ENCODE peak calls at places on chromosomes 12 and 14, in five cellular contexts. V, K, D, E and M are unnamed samples. For H3K36me3, the result is how much of the 10 kb centered on the place peaks cover.

GRCh38 chr12:10861366-10861765 is 12.1 kb upstream of the PRR4 start:
- DNase-seq in E (peak), V (no peak), K (no peak), D (no peak), M (no peak)

GRCh38 chr14:89067293-89067972 is 243.0 kb downstream of the TTC8 start:
- DNase-seq in E (no peak), D (no peak), V (no peak), K (no peak), M (no peak)

GRCh38 chr12:14367097-14367661 is 1.7 kb downstream of the ATF7IP start:
- DNase-seq in E (peak), V (no peak), K (no peak), D (no peak), M (no peak)

GRCh38 chr14:20679907-20680306 is 4.5 kb upstream of the RNASE4 start:
- DNase-seq in E (no peak), K (no peak), V (no peak), D (no peak), M (no peak)

GRCh38 chr12:84701966-84702365 is 210.6 kb downstream of the SLC6A15 start:
- DNase-seq in D (no peak), E (peak), V (no peak), K (no peak), M (no peak)

GRCh38 chr12:123995023-123995422 is 22.0 kb downstream of the ZNF664 start:
- DNase-seq in D (peak), E (peak), V (no peak), K (no peak), M (no peak)

GRCh38 chr14:71754422-71755095 is 177.7 kb upstream of the RGS6 start:
- DNase-seq in E (no peak), D (no peak), K (no peak), V (no peak), M (no peak)

GRCh38 chr12:62632521-62632920 is 165.9 kb downstream of the MON2 start:
- DNase-seq in V (peak), E (peak), D (no peak), K (peak), M (no peak)

GRCh38 chr12:109346920-109347319 is 780 bp upstream of the MYO1H start:
- DNase-seq in V (no peak), D (peak), K (no peak), E (no peak), M (no peak)

GRCh38 chr12:111270773-111271172 is 98.1 kb downstream of the PHETA1 start:
- DNase-seq in D (no peak), K (no peak), E (no peak), V (no peak), M (no peak)

GRCh38 chr12:118029166-118029565 is 12.7 kb downstream of the RFC5 start:
- DNase-seq in D (no peak), K (no peak), V (no peak), E (no peak), M (no peak)

GRCh38 chr12:106288510-106289195 is 13.9 kb upstream of the TCP11L2 start:
- DNase-seq in D (no peak), V (no peak), E (peak), K (no peak), M (no peak)

GRCh38 chr14:22850944-22851790 is 14.8 kb downstream of the MMP14 start:
- DNase-seq in K (peak), V (peak), E (peak), D (no peak), M (peak)

GRCh38 chr14:103105580-103106168 is 11.1 kb downstream of the EXOC3L4 start:
- DNase-seq in D (peak), V (no peak), K (no peak), E (no peak), M (no peak)

GRCh38 chr12:5305425-5305824 is 126.5 kb upstream of the NTF3 start:
- DNase-seq in K (peak), V (no peak), D (no peak), E (no peak), M (no peak)

GRCh38 chr12:88553941-88554658 is 26.2 kb downstream of the KITLG start:
- DNase-seq in D (no peak), E (peak), V (no peak), K (no peak), M (no peak)

GRCh38 chr12:30201301-30202160 is 417.8 kb upstream of the TMTC1 start:
- DNase-seq in V (no peak), K (no peak), D (no peak), E (peak), M (no peak)

GRCh38 chr14:89767861-89768268 is 186.7 kb downstream of the EFCAB11 start:
- DNase-seq in E (peak), V (peak), K (no peak), D (peak), M (no peak)

GRCh38 chr12:26629864-26630263 is 203.1 kb downstream of the ITPR2 start:
- DNase-seq in V (no peak), D (no peak), E (peak), K (no peak), M (no peak)

GRCh38 chr12:14167005-14167628 is 185.7 kb upstream of the GRIN2B start:
- DNase-seq in E (peak), K (no peak), V (peak), D (peak), M (no peak)

GRCh38 chr12:119649202-119649808 is 18.6 kb upstream of the PRKAB1 start:
- DNase-seq in D (peak), E (no peak), K (no peak), V (no peak), M (no peak)

GRCh38 chr14:79745046-79745445 is 466.3 kb downstream of the DIO2 start:
- DNase-seq in V (no peak), E (no peak), D (no peak), K (no peak), M (no peak)

GRCh38 chr12:99250091-99250490 is 397.5 kb upstream of the GARIN6 start:
- DNase-seq in E (no peak), K (no peak), D (no peak), V (no peak), M (no peak)

GRCh38 chr12:22461786-22462185 is 82.6 kb downstream of the C2CD5 start:
- DNase-seq in V (no peak), E (no peak), K (no peak), D (no peak), M (no peak)

GRCh38 chr14:90573385-90574105 is 176.7 kb downstream of the CALM1 start:
- DNase-seq in K (no peak), E (no peak), V (no peak), D (no peak), M (peak)

GRCh38 chr12:4649358-4649661 is 396 bp downstream of the NDUFA9 start:
- DNase-seq in V (no peak), D (no peak), E (no peak), K (no peak), M (no peak)

GRCh38 chr12:111825509-111825908 is 16.5 kb upstream of the MAPKAPK5 start:
- DNase-seq in V (no peak), E (no peak), D (no peak), K (no peak), M (no peak)

GRCh38 chr14:103031956-103032355 is 25.4 kb downstream of the CDC42BPB start:
- DNase-seq in D (peak), K (peak), V (no peak), E (no peak), M (peak)

GRCh38 chr14:104298458-104298857 is 160.1 kb downstream of the KIF26A start:
- DNase-seq in E (no peak), D (no peak), K (no peak), V (no peak), M (no peak)

GRCh38 chr14:100124551-100125088 is 34.8 kb downstream of the DEGS2 start:
- DNase-seq in V (no peak), K (no peak), D (no peak), E (no peak), M (no peak)

GRCh38 chr14:100127853-100128455 is 31.5 kb downstream of the DEGS2 start:
- DNase-seq in E (no peak), D (no peak), K (no peak), V (no peak), M (no peak)

GRCh38 chr14:100129161-100129589 is 30.3 kb downstream of the DEGS2 start:
- DNase-seq in V (no peak), E (peak), K (no peak), D (no peak), M (no peak)

GRCh38 chr14:100128688-100129087 is 30.8 kb downstream of the DEGS2 start:
- DNase-seq in V (no peak), E (no peak), K (no peak), D (no peak), M (no peak)

GRCh38 chr14:100126401-100126800 is 33.0 kb downstream of the DEGS2 start:
- DNase-seq in D (no peak), E (no peak), K (no peak), V (no peak), M (no peak)
- H3K4me3 ChIP-seq in D (no peak), E (no peak), K (no peak), V (no peak), M (no peak)

DNA sequence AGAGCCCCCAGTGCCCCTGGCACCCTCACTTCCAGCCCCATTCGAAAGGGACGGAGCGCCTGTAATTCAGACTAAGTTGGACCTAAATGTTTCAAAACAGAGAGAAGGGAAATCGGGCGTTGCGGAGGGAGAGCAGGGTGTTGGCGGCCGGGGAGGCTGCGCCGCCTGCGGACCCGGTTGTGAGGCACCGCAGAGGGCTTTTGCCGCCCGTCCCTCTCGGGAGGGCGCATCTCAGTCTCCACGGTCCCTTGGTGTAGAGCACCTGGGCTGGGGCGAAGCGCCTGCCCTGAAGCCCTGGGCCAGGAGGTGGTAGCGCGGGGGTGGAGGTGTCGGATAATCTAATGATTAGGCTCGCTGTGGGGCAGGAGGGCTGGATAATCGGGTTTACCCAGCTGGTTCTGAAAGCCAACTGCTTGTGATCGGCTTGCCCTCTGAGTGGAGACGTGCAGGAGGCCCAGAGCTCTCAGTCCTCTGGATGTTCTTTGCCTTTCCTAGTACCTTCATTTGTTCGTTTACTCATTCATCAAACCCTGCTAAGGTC is 884 bp downstream of the DAAM1 start:
- DNase-seq in E (peak), V (peak), K (peak), D (peak), M (peak)
- TF ChIP-seq CTCF in E (no peak), V (no peak), K (no peak), D (peak), M (no peak)

DNA sequence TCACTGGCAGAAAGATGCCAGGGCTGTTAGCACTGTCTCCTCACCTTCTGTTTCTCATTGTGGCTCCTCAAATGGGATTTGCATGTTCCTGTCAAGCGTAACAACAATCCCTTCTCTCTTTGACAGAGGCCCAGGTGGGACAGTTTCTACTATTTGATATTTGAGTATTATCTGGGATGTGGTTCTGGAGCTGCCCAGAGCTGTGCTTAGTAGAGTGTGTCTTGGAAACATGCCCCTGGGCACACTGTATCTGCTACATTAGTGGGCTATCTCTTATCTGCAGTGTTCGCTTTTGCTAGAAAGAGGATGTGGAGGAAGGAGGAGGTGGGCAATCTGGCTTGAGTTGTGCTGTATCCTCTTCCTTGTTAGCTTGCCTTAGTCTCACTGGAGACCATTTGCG is 3.8 kb upstream of the ACADS start:
- DNase-seq in K (peak), D (peak), V (no peak), E (no peak), M (no peak)
- H3K36me3 ChIP-seq in K (half or more), D (half or more), V (under half), E (under half), M (half or more)

GRCh38 chr12:41206298-41206697 is 18.2 kb downstream of the PDZRN4 start:
- DNase-seq in E (no peak), V (no peak), K (no peak), D (no peak), M (no peak)
- H3K4me3 ChIP-seq in E (no peak), V (no peak), K (no peak), D (no peak), M (no peak)

DNA sequence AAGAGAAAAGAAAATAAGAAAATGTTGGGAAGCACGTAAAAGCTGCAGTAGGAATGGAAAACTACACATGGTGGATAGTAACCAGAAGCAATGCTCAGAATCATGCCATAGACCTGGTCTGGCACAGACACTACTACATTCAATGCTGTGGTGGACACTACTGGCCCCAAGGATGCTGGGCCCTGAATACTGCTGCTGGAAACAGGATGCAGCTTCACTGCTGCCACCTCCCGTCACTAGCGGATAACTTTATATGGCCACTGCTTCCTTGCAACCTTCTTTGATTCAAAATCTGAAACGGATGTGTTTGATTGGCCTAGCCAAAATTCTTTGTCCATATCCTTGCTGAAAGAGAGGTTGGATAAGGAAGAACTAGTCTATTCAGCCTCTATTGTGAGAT is 30.7 kb downstream of the ADCY6 start:
- DNase-seq in E (no peak), V (no peak), K (no peak), D (no peak), M (no peak)
- TF ChIP-seq CTCF in E (peak), V (no peak), K (no peak), D (no peak), M (no peak)

DNA sequence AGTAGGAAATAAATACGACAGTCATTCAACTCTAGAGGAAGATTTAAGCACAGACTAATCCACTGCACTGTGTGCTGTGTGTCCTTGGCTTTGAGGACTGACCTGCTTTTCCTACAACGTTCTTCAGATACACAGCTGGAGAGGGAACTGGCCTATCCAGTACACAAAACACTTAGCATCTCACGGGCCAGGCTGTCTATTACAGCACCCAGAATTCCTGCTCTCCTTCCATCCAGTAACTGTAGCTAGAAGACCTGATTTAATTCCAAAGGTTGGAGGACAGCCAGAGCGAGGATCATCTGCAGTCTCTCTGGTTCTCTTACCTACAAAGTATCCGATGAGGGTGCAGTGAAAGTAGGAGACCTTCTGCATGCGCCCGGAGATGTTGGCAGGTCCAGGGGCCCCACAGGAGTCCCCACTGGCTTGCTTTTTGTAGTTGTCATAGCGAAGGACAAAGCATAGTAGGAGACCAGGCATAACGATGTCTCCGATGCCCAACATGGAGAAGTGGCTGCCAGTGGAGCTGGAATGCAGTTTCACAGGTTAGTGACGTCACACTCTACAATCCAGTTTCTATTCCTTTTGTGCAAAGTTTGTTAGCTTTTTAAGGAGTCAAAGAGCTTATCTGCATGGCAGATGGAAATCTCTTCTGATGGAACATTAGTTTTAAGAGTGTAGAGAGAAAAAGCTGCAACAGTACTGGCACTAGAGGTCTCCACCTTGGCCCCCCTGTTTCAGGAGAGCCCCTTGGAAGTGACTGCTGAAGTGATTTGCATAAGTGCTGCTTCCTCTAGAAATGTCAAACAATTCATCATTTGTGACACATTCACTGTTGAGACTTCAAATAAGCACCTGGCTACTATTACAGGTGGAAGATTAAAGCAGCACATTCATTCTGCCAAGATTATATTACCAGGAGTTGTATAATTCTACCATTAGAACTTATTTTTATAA is 41.7 kb downstream of the ACADS start:
- DNase-seq in V (no peak), K (no peak), D (peak), E (no peak), M (no peak)
- H3K36me3 ChIP-seq in V (under half), K (half or more), D (under half), E (under half), M (under half)

DNA sequence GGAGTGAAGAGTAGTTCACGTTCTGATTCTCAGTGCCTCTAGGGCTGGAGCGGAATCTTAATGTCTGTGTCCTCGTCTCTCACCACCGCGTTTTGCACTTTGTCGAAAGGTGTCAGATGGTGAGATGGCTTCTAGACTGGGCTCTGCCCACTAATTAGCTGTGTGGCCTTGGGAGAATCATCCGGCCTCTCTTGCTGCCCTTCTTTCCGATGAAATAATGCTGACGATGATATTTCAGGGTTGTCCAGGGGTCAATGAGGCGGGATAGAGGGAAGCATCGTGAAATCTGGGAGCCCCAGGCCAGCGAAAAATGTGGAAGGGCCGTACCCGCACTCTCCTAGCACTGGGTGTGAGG is 805 bp upstream of the GALNT16 start:
- DNase-seq in E (no peak), D (no peak), K (no peak), V (no peak), M (no peak)
- H3K4me3 ChIP-seq in E (peak), D (no peak), K (peak), V (peak), M (no peak)